ENCODE peak calls at places on chromosomes 16 and 17, in seven cellular contexts. One of them, this sample, is unnamed.

GRCh38 chr17:32798938-32799337 is 78.0 kb downstream of the MYO1D start:
- DNase-seq in mesenchymal stem cell: no peak
- DNase-seq in H1: no peak
- DNase-seq in H9: no peak
- DNase-seq in IMR-90: no peak
- DNase-seq in trophoblast cell: no peak
- DNase-seq in mesendoderm: no peak
- DNase-seq in this sample: no peak

GRCh38 chr16:67393790-67394270 is 532 bp upstream of the TPPP3 start:
- DNase-seq in H9: no peak
- DNase-seq in mesenchymal stem cell: no peak
- DNase-seq in H1: no peak
- DNase-seq in trophoblast cell: no peak
- DNase-seq in IMR-90: no peak
- DNase-seq in mesendoderm: peak; percentile 60
- DNase-seq in this sample: no peak

GRCh38 chr17:78862073-78863023 is 21.7 kb upstream of the USP36 start:
- DNase-seq in H9: no peak
- DNase-seq in trophoblast cell: peak; percentile 92
- DNase-seq in mesenchymal stem cell: peak; percentile 99
- DNase-seq in mesendoderm: peak; percentile 65
- DNase-seq in IMR-90: peak; percentile 98
- DNase-seq in H1: no peak
- DNase-seq in this sample: no peak

GRCh38 chr16:69411064-69411985 is 13.1 kb upstream of the CYB5B start:
- DNase-seq in mesendoderm: no peak
- DNase-seq in IMR-90: no peak
- DNase-seq in mesenchymal stem cell: no peak
- DNase-seq in trophoblast cell: peak; percentile 66
- DNase-seq in H1: no peak
- DNase-seq in H9: no peak
- DNase-seq in this sample: no peak

GRCh38 chr17:74807925-74808324 is 31.8 kb upstream of the NAT9 start:
- DNase-seq in H9: no peak
- DNase-seq in IMR-90: peak; percentile 4
- DNase-seq in mesenchymal stem cell: no peak
- DNase-seq in mesendoderm: no peak
- DNase-seq in H1: no peak
- DNase-seq in trophoblast cell: no peak
- DNase-seq in this sample: no peak

GRCh38 chr17:13230350-13230900 is 212.6 kb upstream of the ELAC2 start:
- DNase-seq in H9: no peak
- DNase-seq in H1: no peak
- DNase-seq in IMR-90: no peak
- DNase-seq in mesenchymal stem cell: no peak
- DNase-seq in trophoblast cell: peak; percentile 33
- DNase-seq in mesendoderm: no peak
- DNase-seq in this sample: no peak

GRCh38 chr16:19131809-19132777 is 18.3 kb downstream of the ITPRIPL2 start:
- DNase-seq in trophoblast cell: no peak
- DNase-seq in IMR-90: no peak
- DNase-seq in H1: no peak
- DNase-seq in mesenchymal stem cell: peak; percentile 72
- DNase-seq in H9: no peak
- DNase-seq in mesendoderm: peak; percentile 60
- DNase-seq in this sample: no peak

GRCh38 chr17:740240-741055 is 8.1 kb downstream of the TLCD3A start:
- DNase-seq in trophoblast cell: peak; percentile 44
- DNase-seq in H1: no peak
- DNase-seq in mesendoderm: no peak
- DNase-seq in mesenchymal stem cell: no peak
- DNase-seq in H9: no peak
- DNase-seq in IMR-90: no peak
- DNase-seq in this sample: no peak

GRCh38 chr17:69578385-69578936 is 164.0 kb downstream of the MAP2K6 start:
- DNase-seq in mesendoderm: no peak
- DNase-seq in mesenchymal stem cell: no peak
- DNase-seq in H9: no peak
- DNase-seq in IMR-90: no peak
- DNase-seq in trophoblast cell: no peak
- DNase-seq in H1: no peak
- DNase-seq in this sample: no peak

GRCh38 chr17:5892897-5893656 is 177.1 kb upstream of the WSCD1 start:
- DNase-seq in IMR-90: no peak
- DNase-seq in H9: peak; percentile 8
- DNase-seq in H1: no peak
- DNase-seq in trophoblast cell: no peak
- DNase-seq in mesenchymal stem cell: peak; percentile 11
- DNase-seq in mesendoderm: no peak
- DNase-seq in this sample: no peak

GRCh38 chr17:49002766-49003165 is 5.6 kb downstream of the IGF2BP1 start:
- DNase-seq in IMR-90: no peak
- DNase-seq in trophoblast cell: no peak
- DNase-seq in mesendoderm: no peak
- DNase-seq in H1: no peak
- DNase-seq in mesenchymal stem cell: no peak
- DNase-seq in H9: no peak
- DNase-seq in this sample: no peak

GRCh38 chr17:49001671-49002070 is 4.5 kb downstream of the IGF2BP1 start:
- DNase-seq in H1: no peak
- DNase-seq in H9: no peak
- DNase-seq in mesenchymal stem cell: no peak
- DNase-seq in IMR-90: no peak
- DNase-seq in mesendoderm: no peak
- DNase-seq in trophoblast cell: no peak
- DNase-seq in this sample: no peak

GRCh38 chr17:49005140-49005539 is 8.0 kb downstream of the IGF2BP1 start:
- DNase-seq in H9: no peak
- DNase-seq in mesendoderm: no peak
- DNase-seq in H1: peak; percentile 22
- DNase-seq in trophoblast cell: no peak
- DNase-seq in mesenchymal stem cell: no peak
- DNase-seq in IMR-90: no peak
- DNase-seq in this sample: no peak

GRCh38 chr17:49002331-49002730 is 5.1 kb downstream of the IGF2BP1 start:
- DNase-seq in trophoblast cell: no peak
- DNase-seq in IMR-90: no peak
- DNase-seq in mesendoderm: no peak
- DNase-seq in H1: no peak
- DNase-seq in mesenchymal stem cell: no peak
- DNase-seq in H9: no peak
- DNase-seq in this sample: no peak

DNA sequence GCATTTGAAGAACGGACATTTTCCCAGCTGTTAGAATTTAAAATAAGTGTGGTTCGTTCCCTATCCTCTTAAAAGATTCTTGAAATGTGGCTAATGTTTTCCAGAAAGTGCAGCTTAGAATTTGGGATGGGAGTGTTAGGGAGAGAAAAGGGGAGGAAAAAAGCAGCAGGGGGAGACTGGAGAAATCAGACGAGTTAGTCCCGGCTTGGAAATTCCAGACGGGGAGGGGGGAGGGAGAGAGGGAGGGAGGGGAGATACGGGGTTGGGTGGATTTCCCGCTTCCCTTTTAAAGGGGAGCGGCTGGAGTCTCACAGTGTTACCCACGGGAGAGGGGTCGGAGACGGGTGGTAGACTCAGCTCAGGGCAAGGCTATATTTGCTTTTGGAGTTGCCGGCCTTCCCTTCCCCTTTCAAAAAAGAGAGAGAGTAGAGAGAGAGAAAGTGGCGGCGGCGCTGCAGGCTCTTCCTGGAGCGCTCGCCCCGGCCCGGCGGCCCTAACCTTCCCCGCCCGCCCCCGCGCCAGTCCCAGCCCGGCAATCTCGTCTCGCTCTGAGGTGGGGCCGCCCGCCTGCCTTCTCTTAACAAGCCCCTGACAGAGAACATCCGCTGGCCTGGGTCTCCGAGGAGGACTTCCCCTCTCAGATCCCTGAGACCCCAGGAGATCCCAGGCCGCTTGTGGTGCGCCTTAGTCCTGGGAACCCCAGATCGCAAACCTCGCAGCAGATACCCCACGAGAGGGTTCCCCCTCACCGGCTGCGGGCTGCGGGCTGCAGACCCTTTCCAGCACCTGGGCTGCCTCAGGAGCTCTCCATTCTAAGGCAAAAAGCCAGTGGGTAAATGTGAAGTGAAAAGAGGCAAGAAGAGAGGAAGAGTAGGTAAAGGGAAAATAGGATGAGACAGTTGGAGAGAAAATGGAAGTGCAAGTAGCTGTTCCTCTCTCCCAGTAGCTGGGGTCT is 6.6 kb downstream of the IGF2BP1 start:
- DNase-seq in mesendoderm: peak; percentile 89
- DNase-seq in mesenchymal stem cell: peak; percentile 84
- DNase-seq in IMR-90: peak; percentile 37
- DNase-seq in H9: peak; percentile 65
- DNase-seq in H1: peak; percentile 67
- DNase-seq in trophoblast cell: peak; percentile 19
- DNase-seq in this sample: no peak
- H2BK5ac ChIP-seq in mesendoderm: no peak overlapping the region
- H2BK5ac ChIP-seq in mesenchymal stem cell: peak overlapping the region; percentile 62
- H2BK5ac ChIP-seq in IMR-90: peak overlapping the region; percentile 81
- H2BK5ac ChIP-seq in H9: no peak overlapping the region
- H2BK5ac ChIP-seq in H1: no peak overlapping the region
- H2BK5ac ChIP-seq in trophoblast cell: peak overlapping the region; percentile 72
- H2BK5ac ChIP-seq in this sample: no peak overlapping the region

GRCh38 chr17:40516581-40517285 is 15.3 kb upstream of the TNS4 start:
- DNase-seq in H9: no peak
- DNase-seq in mesendoderm: peak; percentile 97
- DNase-seq in trophoblast cell: peak; percentile 57
- DNase-seq in IMR-90: no peak
- DNase-seq in H1: no peak
- DNase-seq in mesenchymal stem cell: peak; percentile 36
- DNase-seq in this sample: no peak

GRCh38 chr17:40517286-40517662 is 15.9 kb upstream of the TNS4 start:
- DNase-seq in IMR-90: no peak
- DNase-seq in mesendoderm: peak; percentile 71
- DNase-seq in H9: no peak
- DNase-seq in mesenchymal stem cell: no peak
- DNase-seq in H1: no peak
- DNase-seq in trophoblast cell: no peak
- DNase-seq in this sample: no peak

GRCh38 chr17:40514013-40514875 is 12.8 kb upstream of the TNS4 start:
- DNase-seq in H1: no peak
- DNase-seq in H9: no peak
- DNase-seq in mesenchymal stem cell: no peak
- DNase-seq in IMR-90: no peak
- DNase-seq in mesendoderm: no peak
- DNase-seq in trophoblast cell: no peak
- DNase-seq in this sample: no peak

GRCh38 chr17:40515011-40515410 is 13.6 kb upstream of the TNS4 start:
- DNase-seq in mesendoderm: no peak
- DNase-seq in H1: no peak
- DNase-seq in H9: no peak
- DNase-seq in mesenchymal stem cell: no peak
- DNase-seq in trophoblast cell: no peak
- DNase-seq in IMR-90: no peak
- DNase-seq in this sample: no peak

GRCh38 chr17:40515491-40516041 is 14.1 kb upstream of the TNS4 start:
- DNase-seq in H9: no peak
- DNase-seq in trophoblast cell: no peak
- DNase-seq in H1: no peak
- DNase-seq in mesendoderm: peak; percentile 89
- DNase-seq in mesenchymal stem cell: no peak
- DNase-seq in IMR-90: no peak
- DNase-seq in this sample: no peak
- H3K4me1 ChIP-seq in H9: peaks cover 4% of the 10 kb centered on the region
- H3K4me1 ChIP-seq in trophoblast cell: peaks cover 40% of the 10 kb centered on the region
- H3K4me1 ChIP-seq in H1: peaks cover 2% of the 10 kb centered on the region
- H3K4me1 ChIP-seq in mesendoderm: peaks cover 15% of the 10 kb centered on the region
- H3K4me1 ChIP-seq in mesenchymal stem cell: peaks cover 36% of the 10 kb centered on the region
- H3K4me1 ChIP-seq in IMR-90: peaks cover 28% of the 10 kb centered on the region
- H3K4me1 ChIP-seq in this sample: peaks cover 2% of the 10 kb centered on the region

DNA sequence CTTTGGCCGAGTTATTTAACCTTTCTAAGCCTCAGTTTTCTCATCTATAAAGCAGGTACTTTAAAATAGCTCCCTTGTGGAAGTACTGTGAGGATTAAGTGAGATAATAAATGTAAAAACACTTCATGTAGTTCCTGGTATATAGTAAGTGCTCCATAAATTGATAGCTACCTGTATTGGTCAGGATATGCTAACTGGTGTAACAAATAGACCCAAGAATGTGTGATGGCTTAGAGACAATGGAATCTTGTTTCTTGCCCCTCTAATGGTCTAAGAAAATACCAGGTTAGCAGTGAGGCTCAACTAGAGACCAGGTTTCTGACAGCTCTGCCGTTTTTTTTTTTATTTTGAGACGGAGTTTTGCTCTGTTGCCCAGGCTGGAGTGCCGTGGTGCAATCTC is 29.8 kb downstream of the CCR7 start:
- DNase-seq in mesenchymal stem cell: no peak
- DNase-seq in trophoblast cell: no peak
- DNase-seq in mesendoderm: no peak
- DNase-seq in H1: no peak
- DNase-seq in H9: no peak
- DNase-seq in IMR-90: no peak
- DNase-seq in this sample: no peak
- H2BK5ac ChIP-seq in mesenchymal stem cell: no peak overlapping the region
- H2BK5ac ChIP-seq in trophoblast cell: no peak overlapping the region
- H2BK5ac ChIP-seq in mesendoderm: no peak overlapping the region
- H2BK5ac ChIP-seq in H1: no peak overlapping the region
- H2BK5ac ChIP-seq in H9: no peak overlapping the region
- H2BK5ac ChIP-seq in IMR-90: peak overlapping the region; percentile 60
- H2BK5ac ChIP-seq in this sample: no peak overlapping the region

GRCh38 chr17:57946798-57947358 is 8.3 kb downstream of the CUEDC1 start:
- DNase-seq in H1: no peak
- DNase-seq in IMR-90: peak; percentile 78
- DNase-seq in trophoblast cell: peak; percentile 52
- DNase-seq in H9: no peak
- DNase-seq in mesendoderm: no peak
- DNase-seq in mesenchymal stem cell: peak; percentile 94
- DNase-seq in this sample: no peak

GRCh38 chr17:57948169-57948554 is 7.0 kb downstream of the CUEDC1 start:
- DNase-seq in trophoblast cell: no peak
- DNase-seq in IMR-90: no peak
- DNase-seq in H1: no peak
- DNase-seq in mesenchymal stem cell: peak; percentile 43
- DNase-seq in mesendoderm: no peak
- DNase-seq in H9: no peak
- DNase-seq in this sample: no peak

GRCh38 chr17:57948555-57949420 is 6.4 kb downstream of the CUEDC1 start:
- DNase-seq in mesenchymal stem cell: peak; percentile 98
- DNase-seq in H1: no peak
- DNase-seq in trophoblast cell: peak; percentile 85
- DNase-seq in IMR-90: peak; percentile 96
- DNase-seq in H9: no peak
- DNase-seq in mesendoderm: peak; percentile 97
- DNase-seq in this sample: no peak

GRCh38 chr17:57945999-57946797 is 9.0 kb downstream of the CUEDC1 start:
- DNase-seq in IMR-90: peak; percentile 58
- DNase-seq in H1: no peak
- DNase-seq in mesenchymal stem cell: peak; percentile 75
- DNase-seq in mesendoderm: no peak
- DNase-seq in H9: no peak
- DNase-seq in trophoblast cell: no peak
- DNase-seq in this sample: no peak

DNA sequence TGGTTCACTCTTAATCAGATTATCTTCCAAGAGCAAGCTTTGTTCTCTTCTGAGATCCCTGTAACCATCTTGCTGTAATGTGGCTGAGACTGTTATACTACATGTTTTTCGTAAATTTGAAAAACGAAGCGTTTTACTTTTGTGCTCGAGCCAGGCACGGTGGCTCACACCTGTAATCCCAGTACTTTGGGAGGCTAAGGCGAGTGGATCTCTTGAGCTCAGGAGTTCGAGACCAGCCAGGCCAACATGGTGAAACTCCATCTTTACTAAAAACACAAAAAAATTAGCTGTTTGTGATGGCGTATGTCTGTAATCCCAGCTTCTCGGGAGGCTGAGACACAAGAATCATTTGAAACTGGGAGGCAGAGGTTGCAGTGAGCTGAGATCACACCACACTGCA is 7.8 kb downstream of the CUEDC1 start:
- DNase-seq in trophoblast cell: no peak
- DNase-seq in mesendoderm: no peak
- DNase-seq in mesenchymal stem cell: no peak
- DNase-seq in IMR-90: no peak
- DNase-seq in H9: no peak
- DNase-seq in H1: no peak
- DNase-seq in this sample: no peak
- H3K4me1 ChIP-seq in trophoblast cell: peaks cover 26% of the 10 kb centered on the region
- H3K4me1 ChIP-seq in mesendoderm: peaks cover 14% of the 10 kb centered on the region
- H3K4me1 ChIP-seq in mesenchymal stem cell: peaks cover 35% of the 10 kb centered on the region
- H3K4me1 ChIP-seq in IMR-90: peaks cover 25% of the 10 kb centered on the region
- H3K4me1 ChIP-seq in H9: peaks cover 5% of the 10 kb centered on the region
- H3K4me1 ChIP-seq in H1: peaks cover 4% of the 10 kb centered on the region
- H3K4me1 ChIP-seq in this sample: peaks cover 33% of the 10 kb centered on the region